ENCODE peak calls at places on chromosomes 16 and 17, in nine cellular contexts. S, J, L, B, C, I, P, Z and W are unnamed samples.

GRCh38 chr16:67001726-67002125 is 13.3 kb downstream of the CES4A start:
- DNase-seq in J (no peak), C (no peak), Z (no peak), P (no peak), S (no peak), B (no peak), I (no peak), L (no peak), W (no peak)

GRCh38 chr17:49995055-49995738 is at the start of gene DLX3:
- DNase-seq in C (peak), B (no peak), L (peak), I (no peak), P (peak), Z (peak), S (peak), J (no peak), W (peak)

GRCh38 chr17:41731836-41732235 is 2.6 kb downstream of the HAP1 start:
- DNase-seq in P (no peak), J (no peak), C (no peak), B (no peak), L (no peak), Z (no peak), S (no peak), I (no peak), W (no peak)

GRCh38 chr17:28227278-28228108 is 91.5 kb upstream of the TMEM97 start:
- DNase-seq in L (peak), C (peak), I (no peak), P (peak), Z (peak), S (peak), B (peak), J (no peak), W (peak)

GRCh38 chr16:12917653-12918052 is 16.3 kb downstream of the SHISA9 start:
- DNase-seq in Z (no peak), C (no peak), P (peak), I (no peak), S (no peak), J (no peak), L (peak), B (no peak), W (no peak)

GRCh38 chr17:2724783-2725164 is 13.2 kb upstream of the CLUH start:
- DNase-seq in L (peak), S (no peak), J (no peak), Z (no peak), I (no peak), B (no peak), P (no peak), C (peak), W (no peak)

GRCh38 chr16:67538666-67539101 is 10.1 kb downstream of the RIPOR1 start:
- DNase-seq in P (no peak), I (no peak), L (no peak), J (no peak), S (no peak), Z (peak), C (peak), B (no peak), W (no peak)

GRCh38 chr16:84753412-84754325 is 53.9 kb downstream of the USP10 start:
- DNase-seq in C (no peak), Z (no peak), P (no peak), I (no peak), S (no peak), J (no peak), B (no peak), L (no peak), W (no peak)

GRCh38 chr17:1865252-1866037 is 35.6 kb downstream of the RPA1 start:
- DNase-seq in Z (no peak), L (peak), S (no peak), I (peak), B (peak), C (peak), P (peak), J (no peak), W (peak)

GRCh38 chr17:31323551-31323950 is 2.1 kb upstream of the EVI2A start:
- DNase-seq in S (no peak), C (no peak), P (no peak), B (no peak), Z (no peak), J (no peak), I (no peak), L (no peak), W (no peak)

GRCh38 chr17:32927724-32928526 is at the start of gene TMEM98:
- DNase-seq in P (no peak), Z (no peak), S (peak), L (no peak), B (no peak), C (peak), I (no peak), J (no peak), W (peak)

GRCh38 chr17:17560167-17560566 is 31.3 kb downstream of the PEMT start:
- DNase-seq in C (no peak), L (no peak), Z (no peak), S (no peak), B (no peak), P (no peak), I (no peak), J (no peak), W (no peak)

GRCh38 chr16:9316615-9317014 is 225.2 kb downstream of the HAPSTR1 start:
- DNase-seq in C (no peak), I (no peak), J (no peak), P (no peak), B (no peak), Z (no peak), S (no peak), L (no peak), W (no peak)

GRCh38 chr17:35846055-35846809 is 22.5 kb downstream of the HEATR9 start:
- DNase-seq in B (no peak), I (no peak), Z (no peak), P (no peak), J (no peak), C (peak), L (no peak), S (no peak), W (no peak)

GRCh38 chr17:8016632-8017424 is 14.4 kb downstream of the GUCY2D start:
- DNase-seq in Z (no peak), P (peak), C (no peak), S (peak), B (no peak), I (no peak), L (peak), J (no peak), W (peak)

GRCh38 chr16:11016993-11017392 is 72.6 kb downstream of the CLEC16A start:
- DNase-seq in L (peak), I (no peak), S (no peak), J (no peak), B (peak), Z (no peak), C (peak), P (peak), W (peak)

GRCh38 chr17:50064253-50064991 is 8.5 kb downstream of the ITGA3 start:
- DNase-seq in Z (no peak), S (no peak), B (peak), I (peak), L (peak), C (peak), J (no peak), P (peak), W (peak)

GRCh38 chr17:65374966-65375365 is 186.5 kb downstream of the AXIN2 start:
- DNase-seq in B (no peak), C (no peak), J (no peak), I (no peak), S (no peak), P (no peak), Z (no peak), L (no peak), W (no peak)

GRCh38 chr17:62714016-62714777 is 86.7 kb downstream of the MRC2 start:
- DNase-seq in I (no peak), L (no peak), J (no peak), S (no peak), C (peak), Z (no peak), B (no peak), P (no peak), W (peak)

GRCh38 chr16:74785031-74785430 is 10.4 kb upstream of the FA2H start:
- DNase-seq in C (no peak), S (no peak), L (no peak), P (no peak), B (no peak), J (no peak), I (no peak), Z (no peak), W (no peak)
- TF ChIP-seq CTCF in C (no peak), S (no peak), L (no peak), P (no peak), B (no peak), J (no peak), I (no peak), Z (no peak), W (no peak)

GRCh38 chr17:82414548-82415281 is 3.4 kb upstream of the HEXD start:
- DNase-seq in B (peak), J (no peak), Z (peak), C (peak), S (peak), L (peak), P (peak), I (no peak), W (peak)
- TF ChIP-seq CTCF in B (peak), J (peak), Z (peak), C (peak), S (peak), L (peak), P (peak), I (peak), W (peak)

GRCh38 chr16:57801098-57801855 is 1.0 kb downstream of the KIFC3 start:
- DNase-seq in Z (no peak), L (peak), B (no peak), S (no peak), P (peak), C (peak), I (no peak), J (no peak), W (no peak)

GRCh38 chr16:57800213-57801097 is 1.8 kb downstream of the KIFC3 start:
- DNase-seq in Z (no peak), P (no peak), B (no peak), J (no peak), L (no peak), C (no peak), I (no peak), S (no peak), W (no peak)

GRCh38 chr16:57802635-57803412 is 533 bp upstream of the KIFC3 start:
- DNase-seq in J (no peak), S (no peak), I (no peak), B (no peak), P (no peak), L (peak), C (peak), Z (no peak), W (no peak)

GRCh38 chr16:57803413-57803990 is 1.2 kb upstream of the KIFC3 start:
- DNase-seq in S (no peak), I (no peak), B (no peak), L (no peak), J (no peak), C (no peak), Z (no peak), P (no peak), W (no peak)

DNA sequence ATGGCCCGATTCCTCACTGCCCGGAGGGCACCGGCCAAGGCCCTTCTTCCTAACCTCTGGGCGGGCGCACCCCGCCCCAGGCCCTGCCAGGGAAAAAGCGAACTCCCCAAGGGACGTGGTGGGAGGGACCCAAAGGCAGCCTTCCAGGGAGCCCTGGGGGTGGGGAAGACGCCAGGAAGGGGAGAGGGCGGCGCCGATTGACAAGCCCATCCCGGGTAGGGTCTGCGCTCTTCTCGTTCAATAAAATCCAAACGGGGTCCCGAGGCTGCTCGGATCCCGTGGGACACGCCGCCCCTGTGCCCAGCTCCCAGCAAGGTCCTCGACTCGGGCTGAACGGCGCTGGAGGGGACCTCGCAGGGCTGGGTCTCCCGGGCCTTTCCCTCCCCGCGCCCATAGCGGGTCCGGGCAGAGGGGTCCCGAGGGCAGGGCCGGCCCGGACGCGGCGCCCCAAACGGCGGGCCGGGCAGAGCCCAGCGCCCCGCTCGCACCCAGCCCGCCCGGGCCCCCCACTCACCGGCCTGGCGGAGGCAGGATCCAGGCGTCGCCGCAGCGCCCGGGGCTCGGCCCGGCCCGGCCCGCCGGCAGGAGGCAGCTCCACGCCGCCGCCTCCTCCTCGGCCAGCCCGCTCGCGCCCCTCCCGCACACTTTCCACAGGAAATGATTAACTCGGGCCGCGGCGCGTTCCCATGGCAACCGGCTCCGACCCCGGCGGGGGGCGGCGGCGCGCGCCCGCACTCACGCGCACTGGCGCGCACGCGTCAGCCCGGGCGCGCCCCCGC is at the start of gene KIFC3:
- DNase-seq in B (no peak), C (peak), J (no peak), S (peak), L (peak), Z (no peak), I (no peak), P (peak), W (no peak)
- TF ChIP-seq CTCF in B (no peak), C (no peak), J (no peak), S (peak), L (peak), Z (peak), I (no peak), P (peak), W (peak)

GRCh38 chr16:54062361-54063346 is 223.9 kb downstream of the IRX3 start:
- DNase-seq in P (no peak), S (no peak), I (no peak), L (no peak), B (no peak), J (no peak), Z (no peak), C (no peak), W (no peak)
- TF ChIP-seq CTCF in P (no peak), S (no peak), I (no peak), L (no peak), B (no peak), J (no peak), Z (peak), C (peak), W (peak)

GRCh38 chr17:15232517-15232915 is 32.6 kb downstream of the PMP22 start:
- DNase-seq in Z (no peak), S (no peak), C (no peak), J (no peak), L (no peak), P (no peak), I (no peak), B (no peak), W (no peak)

GRCh38 chr17:15233971-15234370 is 31.2 kb downstream of the PMP22 start:
- DNase-seq in I (no peak), S (no peak), B (no peak), J (no peak), P (no peak), Z (no peak), C (no peak), L (no peak), W (no peak)

GRCh38 chr17:15233022-15233805 is 31.9 kb downstream of the PMP22 start:
- DNase-seq in I (peak), C (peak), J (no peak), B (no peak), L (peak), Z (no peak), S (no peak), P (peak), W (peak)

GRCh38 chr17:15230866-15231265 is 34.3 kb downstream of the PMP22 start:
- DNase-seq in B (no peak), C (no peak), I (no peak), Z (no peak), P (no peak), L (no peak), S (no peak), J (no peak), W (no peak)

DNA sequence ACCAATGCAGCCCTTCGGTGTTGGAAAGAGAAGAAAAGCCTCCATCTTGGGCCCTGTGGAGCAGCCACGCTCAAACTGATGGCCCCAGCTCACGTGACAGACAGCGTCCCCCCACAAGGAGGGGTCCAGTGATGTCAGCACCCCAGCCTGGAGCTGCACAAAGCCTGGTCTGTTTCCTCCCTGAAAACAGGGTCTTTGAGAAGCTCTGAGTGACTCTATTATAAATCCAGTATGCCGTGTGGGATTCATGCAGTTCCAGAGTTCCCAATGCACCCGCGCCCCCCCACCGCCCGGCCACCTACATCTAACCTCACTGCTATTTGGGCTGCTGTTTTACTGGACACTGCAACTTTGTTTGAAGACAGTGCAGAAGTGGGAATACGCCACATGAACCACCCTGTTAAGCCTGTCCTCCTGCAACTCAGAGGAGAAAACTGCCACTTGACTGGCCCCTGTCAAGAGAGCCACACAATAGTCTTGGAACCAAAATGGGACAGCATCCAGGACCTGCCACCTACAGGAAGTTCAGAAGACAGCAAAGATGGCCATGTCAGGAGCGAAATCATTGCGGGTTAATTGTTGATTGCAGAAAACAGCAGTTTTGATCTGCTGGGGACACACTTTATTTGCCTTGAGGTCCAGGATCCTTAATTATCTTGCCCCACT is 33.1 kb downstream of the PMP22 start:
- DNase-seq in P (no peak), L (no peak), J (no peak), B (no peak), C (no peak), S (no peak), I (no peak), Z (no peak), W (no peak)
- TF ChIP-seq CTCF in P (no peak), L (no peak), J (no peak), B (no peak), C (peak), S (no peak), I (no peak), Z (no peak), W (no peak)

GRCh38 chr17:73749906-73750305 is 105.7 kb upstream of the SDK2 start:
- DNase-seq in C (no peak), P (no peak), I (no peak), Z (no peak), L (no peak), B (no peak), S (no peak), J (no peak), W (no peak)

GRCh38 chr17:73749337-73749807 is 105.1 kb upstream of the SDK2 start:
- DNase-seq in I (no peak), B (no peak), P (no peak), L (no peak), J (no peak), Z (no peak), C (no peak), S (no peak), W (peak)

GRCh38 chr17:73746314-73747073 is 102.2 kb upstream of the SDK2 start:
- DNase-seq in S (no peak), Z (no peak), I (no peak), C (no peak), B (no peak), J (no peak), P (no peak), L (no peak), W (no peak)

GRCh38 chr17:73748521-73748920 is 104.3 kb upstream of the SDK2 start:
- DNase-seq in I (no peak), S (no peak), Z (no peak), C (no peak), L (no peak), J (no peak), P (no peak), B (no peak), W (no peak)

DNA sequence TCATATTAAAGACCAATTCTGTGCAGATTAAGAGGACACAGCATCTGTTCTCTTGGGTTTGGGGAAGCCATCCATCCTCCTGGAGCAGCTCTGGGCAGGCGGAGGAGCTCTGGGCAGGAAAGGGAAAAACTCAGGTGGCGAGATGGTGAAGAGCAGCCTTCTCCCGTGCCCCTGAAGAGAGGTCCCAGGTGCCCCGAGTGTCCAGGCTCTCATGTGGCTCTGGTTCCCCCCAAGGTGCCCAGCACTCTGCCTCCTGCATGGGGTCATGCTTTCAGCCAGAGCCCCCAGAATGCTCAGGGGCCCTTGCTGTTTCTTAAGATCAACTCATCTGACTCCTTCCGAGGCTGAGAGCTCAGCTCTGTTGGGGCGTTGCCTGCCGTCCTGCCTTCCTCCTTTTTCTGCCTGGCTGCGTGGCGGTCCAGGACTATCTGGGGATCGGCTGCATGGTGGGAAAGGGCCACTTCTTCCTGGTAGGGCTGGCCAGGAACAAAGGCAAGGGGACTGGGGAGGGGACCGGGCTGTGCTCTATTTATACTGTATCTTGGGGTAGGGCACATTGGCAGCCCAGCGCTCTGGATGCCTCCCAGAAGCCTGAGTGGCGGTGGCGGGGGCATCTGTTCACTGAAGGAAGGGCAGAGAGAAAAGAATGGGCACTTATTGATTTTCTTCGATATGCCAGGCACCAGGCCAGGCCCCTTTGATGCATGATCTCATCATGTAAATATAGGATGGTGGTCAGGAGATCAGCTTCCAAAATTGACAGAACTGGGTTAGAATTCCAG is 103.2 kb upstream of the SDK2 start:
- DNase-seq in B (no peak), J (no peak), P (no peak), L (no peak), C (no peak), I (no peak), Z (no peak), S (no peak), W (no peak)
- TF ChIP-seq CTCF in B (no peak), J (no peak), P (no peak), L (no peak), C (no peak), I (no peak), Z (no peak), S (no peak), W (no peak)

GRCh38 chr16:55021595-55022475 is 91.2 kb downstream of the IRX5 start:
- DNase-seq in S (no peak), C (peak), B (peak), L (peak), I (peak), J (no peak), P (peak), Z (no peak), W (peak)
- TF ChIP-seq CTCF in S (peak), C (no peak), B (peak), L (peak), I (peak), J (no peak), P (no peak), Z (peak), W (peak)

DNA sequence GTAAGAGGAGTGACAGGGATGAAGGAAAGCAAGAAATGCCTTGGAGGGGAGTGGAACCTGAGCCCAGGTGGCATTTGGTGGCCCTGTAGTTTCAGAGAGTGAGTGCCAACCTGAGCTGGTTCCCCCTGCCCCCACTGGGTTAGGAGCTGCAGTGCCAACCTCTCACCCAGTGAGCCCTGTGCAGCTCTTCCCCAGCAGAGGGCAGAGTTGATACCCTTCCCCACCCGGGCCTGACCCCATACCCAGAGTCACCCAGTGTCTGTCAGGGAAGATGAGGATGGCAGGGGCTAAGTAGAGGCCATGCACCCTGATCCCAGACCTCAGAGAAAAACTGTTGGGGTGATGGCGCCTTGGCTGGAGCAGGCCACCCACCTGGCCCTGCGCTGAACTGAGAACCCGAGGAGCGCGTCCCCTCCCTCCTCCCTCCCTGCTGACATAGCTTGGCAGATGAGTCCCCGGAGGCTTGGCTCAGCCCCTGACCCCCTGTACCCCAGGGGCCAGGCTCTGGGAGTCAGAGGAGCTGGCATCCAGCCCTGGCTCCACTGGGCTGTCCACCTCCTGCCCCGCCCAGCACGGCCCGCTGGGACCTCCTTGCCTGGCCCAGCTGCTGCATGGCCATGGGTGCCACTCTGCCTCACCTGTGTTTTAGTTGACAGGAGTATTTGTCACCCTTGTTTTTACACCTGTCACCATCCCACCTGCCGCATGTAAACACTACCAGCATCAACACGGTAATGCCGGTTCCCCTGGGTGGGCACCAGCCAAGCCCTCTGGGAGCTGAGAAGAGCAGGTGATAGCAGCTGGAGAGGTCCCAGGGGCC is 113.9 kb downstream of the AMFR start:
- DNase-seq in B (no peak), Z (no peak), I (no peak), P (no peak), J (no peak), C (no peak), L (no peak), S (no peak), W (no peak)
- TF ChIP-seq CTCF in B (peak), Z (peak), I (peak), P (no peak), J (peak), C (peak), L (peak), S (peak), W (peak)